ENCODE peak calls at places on chromosomes 5 and 9, in four cellular contexts. A, U, D and P are unnamed samples.

GRCh38 chr5:112995764-112996618 is 19.4 kb downstream of the DCP2 start:
- DNase-seq in A (no peak), U (no peak), D (peak; percentile 72), P (peak; percentile 73)

GRCh38 chr5:180127682-180128670 is 56.4 kb upstream of the RNF130 start:
- DNase-seq in A (no peak), U (no peak), D (no peak), P (no peak)

GRCh38 chr5:177362102-177362868 is 4.6 kb downstream of the RGS14 start:
- DNase-seq in A (no peak), U (no peak), D (no peak), P (no peak)

GRCh38 chr5:78776637-78777036 is 128.1 kb upstream of the LHFPL2 start:
- DNase-seq in A (no peak), U (no peak), D (peak; percentile 47), P (no peak)

GRCh38 chr5:4906821-4907220 is 233.3 kb upstream of the ADAMTS16 start:
- DNase-seq in A (no peak), U (no peak), D (no peak), P (no peak)

GRCh38 chr9:128341435-128341849 is 1.1 kb downstream of the SLC27A4 start:
- DNase-seq in A (no peak), U (no peak), D (peak; percentile 60), P (peak; percentile 55)

GRCh38 chr5:91381774-91382492 is 1.2 kb downstream of the ARRDC3 start:
- DNase-seq in A (no peak), U (peak; percentile 44), D (peak; percentile 92), P (peak; percentile 29)

GRCh38 chr9:121866927-121867326 is 215.5 kb downstream of the DAB2IP start:
- DNase-seq in A (no peak), U (no peak), D (no peak), P (no peak)

GRCh38 chr5:112420111-112420864 is 1.2 kb upstream of the EPB41L4A start:
- DNase-seq in A (no peak), U (peak; percentile 62), D (peak; percentile 64), P (peak; percentile 86)

GRCh38 chr5:149414405-149415244 is 35.5 kb upstream of the IL17B start:
- DNase-seq in A (no peak), U (no peak), D (peak; percentile 67), P (peak; percentile 67)

GRCh38 chr5:137332296-137332695 is 166.8 kb downstream of the SPOCK1 start:
- DNase-seq in A (no peak), U (no peak), D (no peak), P (peak; percentile 28)

GRCh38 chr5:53406630-53407316 is 73.7 kb upstream of the FST start:
- DNase-seq in A (no peak), U (no peak), D (peak; percentile 88), P (no peak)

GRCh38 chr5:156513123-156513814 is 186.3 kb downstream of the SGCD start:
- DNase-seq in A (no peak), U (no peak), D (no peak), P (no peak)

GRCh38 chr5:45062044-45062443 is 253.3 kb downstream of the MRPS30 start:
- DNase-seq in A (no peak), U (no peak), D (no peak), P (no peak)

GRCh38 chr5:154317916-154318315 is 127.4 kb downstream of the GALNT10 start:
- DNase-seq in A (no peak), U (no peak), D (no peak), P (no peak)

GRCh38 chr5:9498541-9499497 is 47.1 kb downstream of the SEMA5A start:
- DNase-seq in A (no peak), U (no peak), D (peak; percentile 39), P (no peak)

GRCh38 chr9:20873240-20873860 is 158.1 kb downstream of the HACD4 start:
- DNase-seq in A (no peak), U (no peak), D (peak; percentile 71), P (no peak)

DNA sequence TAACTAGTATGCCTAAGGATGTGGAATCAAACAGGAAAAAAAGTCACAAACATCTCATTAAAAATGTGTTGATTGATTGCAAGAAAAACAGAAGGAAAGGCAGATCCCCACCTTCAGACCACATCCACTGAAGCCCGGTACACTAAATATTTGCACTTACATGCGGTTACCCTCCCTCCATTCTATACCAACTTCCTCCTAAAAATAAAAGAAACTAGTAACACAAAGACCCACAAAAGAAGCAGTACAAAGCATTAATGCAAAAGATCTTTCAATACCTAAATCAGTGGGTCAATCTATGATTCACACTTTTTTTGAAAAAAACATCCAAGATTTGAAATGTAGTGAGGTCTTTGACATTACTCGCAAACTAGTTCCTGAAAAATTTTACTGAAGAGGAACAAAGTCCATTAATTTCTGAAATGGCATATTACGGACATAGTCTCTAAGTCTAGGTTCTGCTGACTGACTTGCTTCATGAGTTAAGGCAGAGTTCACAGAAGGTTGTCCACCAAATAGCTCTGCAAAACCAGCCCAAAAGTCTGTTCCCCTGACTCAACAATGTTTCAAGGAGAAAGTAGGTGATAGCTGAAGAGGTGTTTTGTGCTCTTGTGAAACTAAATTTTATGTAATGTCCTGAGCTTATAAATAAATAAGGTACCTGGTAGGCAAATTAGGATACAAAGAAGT is 100.7 kb downstream of the PAM start:
- DNase-seq in A (no peak), U (no peak), D (no peak), P (no peak)
- TF ChIP-seq CTCF in A (no peak), U (no peak), D (no peak), P (no peak)

GRCh38 chr5:134511796-134512660 is 13.4 kb upstream of the JADE2 start:
- DNase-seq in A (peak; percentile 52), U (no peak), D (no peak), P (peak; percentile 71)
- TF ChIP-seq CTCF in A (peak; percentile 37), U (peak; percentile 22), D (peak; percentile 28), P (peak; percentile 22)

DNA sequence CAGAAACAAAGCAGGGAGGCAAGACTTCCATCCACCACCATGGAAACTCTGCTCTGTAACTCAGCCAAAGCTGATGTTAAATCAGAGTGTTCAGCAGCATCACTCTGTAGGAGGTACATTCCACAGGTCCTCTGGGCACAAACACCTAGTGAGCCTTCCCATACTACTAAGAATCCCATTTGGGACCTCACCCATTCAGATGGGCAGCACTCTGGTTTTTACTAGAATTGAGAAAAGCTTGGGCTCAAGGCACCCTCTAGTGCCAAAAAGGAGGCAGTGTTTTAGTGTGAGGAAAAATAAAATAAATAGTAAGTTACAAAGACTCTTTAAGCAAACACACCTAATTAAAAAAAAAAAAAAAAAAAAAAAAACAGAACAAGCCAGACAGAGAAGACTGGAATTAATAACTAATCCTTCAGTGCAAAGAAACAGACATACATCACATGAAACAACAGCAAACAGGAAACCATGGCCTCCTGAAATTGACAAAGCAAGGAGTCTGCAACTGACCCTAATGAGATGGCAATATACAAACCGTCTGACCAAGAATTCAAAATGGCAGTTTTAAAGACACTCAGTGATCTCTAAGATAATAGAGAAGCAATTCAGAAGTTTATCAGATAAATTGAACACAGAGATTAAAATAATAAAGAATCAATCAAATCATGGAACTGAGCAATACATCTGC is 159.5 kb downstream of the GNA14 start:
- DNase-seq in A (no peak), U (no peak), D (peak; percentile 44), P (no peak)
- TF ChIP-seq CTCF in A (peak; percentile 82), U (peak; percentile 48), D (peak; percentile 60), P (peak; percentile 41)

GRCh38 chr9:36971935-36972488 is 62.1 kb downstream of the PAX5 start:
- DNase-seq in A (no peak), U (no peak), D (no peak), P (no peak)

GRCh38 chr9:36968574-36969215 is 65.4 kb downstream of the PAX5 start:
- DNase-seq in A (no peak), U (no peak), D (no peak), P (no peak)

GRCh38 chr9:36970007-36970888 is 63.8 kb downstream of the PAX5 start:
- DNase-seq in A (no peak), U (no peak), D (no peak), P (no peak)

GRCh38 chr9:36967997-36968396 is 66.1 kb downstream of the PAX5 start:
- DNase-seq in A (no peak), U (no peak), D (no peak), P (no peak)

GRCh38 chr9:36969216-36969771 is 64.8 kb downstream of the PAX5 start:
- DNase-seq in A (no peak), U (no peak), D (no peak), P (no peak)
- TF ChIP-seq CTCF in A (peak; percentile 8), U (no peak), D (peak; percentile 2), P (no peak)

DNA sequence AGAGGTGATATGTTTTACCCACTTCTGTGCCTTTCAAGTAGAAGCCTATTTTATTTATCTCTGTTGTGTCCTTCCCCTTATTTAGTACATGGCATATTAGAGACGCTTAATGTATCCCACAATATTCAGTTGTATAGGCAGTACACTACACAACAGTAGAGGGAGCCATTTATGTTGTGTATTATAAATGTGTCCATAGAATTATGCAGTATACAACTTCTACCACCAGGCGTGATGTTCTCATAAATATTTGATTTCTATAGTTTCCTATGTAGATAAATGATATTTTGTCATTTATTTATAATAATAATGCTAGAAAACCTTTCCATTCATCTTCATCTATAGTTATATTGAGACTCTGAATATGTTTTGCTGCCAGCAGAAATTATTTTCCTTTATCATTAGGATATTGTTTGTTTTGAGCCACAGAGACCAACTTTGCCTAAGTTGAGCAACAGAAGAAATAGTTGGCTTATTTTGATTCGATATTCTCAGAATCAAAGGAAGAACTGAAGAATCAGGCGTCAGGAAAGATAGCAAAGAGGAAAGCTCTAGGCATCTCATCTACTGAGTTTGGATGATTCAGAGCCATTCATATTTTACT is 81.7 kb downstream of the ADAMTS19 start:
- DNase-seq in A (no peak), U (no peak), D (peak; percentile 2), P (no peak)
- TF ChIP-seq CTCF in A (peak; percentile 74), U (peak; percentile 37), D (peak; percentile 33), P (no peak)

GRCh38 chr5:138527170-138527569 is 15.9 kb downstream of the ETF1 start:
- DNase-seq in A (no peak), U (no peak), D (no peak), P (no peak)
- TF ChIP-seq CTCF in A (no peak), U (no peak), D (no peak), P (no peak)

GRCh38 chr5:140822281-140822629 is 842 bp downstream of the PCDHA5 start:
- DNase-seq in A (no peak), U (no peak), D (no peak), P (no peak)

GRCh38 chr5:140823475-140823874 is 2.1 kb downstream of the PCDHA5 start:
- DNase-seq in A (no peak), U (no peak), D (no peak), P (no peak)

GRCh38 chr5:140821375-140822280 is at the start of gene PCDHA5:
- DNase-seq in A (no peak), U (no peak), D (no peak), P (no peak)
- TF ChIP-seq CTCF in A (no peak), U (no peak), D (peak; percentile 47), P (peak; percentile 32)

GRCh38 chr5:138520971-138521370 is 22.1 kb downstream of the ETF1 start:
- DNase-seq in A (no peak), U (no peak), D (no peak), P (no peak)

GRCh38 chr5:138515571-138516275 is 27.3 kb downstream of the ETF1 start:
- DNase-seq in A (no peak), U (no peak), D (no peak), P (no peak)

GRCh38 chr5:138523406-138523805 is 19.6 kb downstream of the ETF1 start:
- DNase-seq in A (no peak), U (no peak), D (no peak), P (no peak)

DNA sequence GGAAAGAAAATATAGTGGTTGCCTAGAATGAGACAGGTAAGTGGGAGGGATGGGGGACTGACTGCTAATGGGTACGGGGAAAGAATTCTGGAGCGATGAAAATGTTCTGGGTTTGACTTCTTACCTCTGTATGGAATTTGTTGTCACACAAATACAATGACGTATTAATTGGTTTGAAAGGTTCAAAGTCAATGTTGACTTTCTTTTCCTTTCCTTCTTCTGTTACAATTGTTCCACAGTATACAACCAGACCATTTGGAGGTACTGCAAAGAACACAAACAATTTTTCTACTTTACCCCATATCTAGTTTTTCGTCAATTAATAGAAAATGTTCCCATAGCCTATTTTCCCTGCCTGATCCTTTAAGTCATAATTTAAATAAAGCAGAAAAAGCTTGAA is 25.6 kb downstream of the ETF1 start:
- DNase-seq in A (no peak), U (no peak), D (no peak), P (no peak)
- TF ChIP-seq CTCF in A (no peak), U (no peak), D (no peak), P (no peak)